ENCODE peak calls at places on chromosomes 7 and 10, in nine cellular contexts. D, Z, G, A, Y, S, L, E and K are unnamed samples. For H3K79me2 and H3K9me2, the result is how much of the 10 kb centered on the place peaks cover.

GRCh38 chr7:5824297-5824610 is 42.8 kb upstream of the RNF216 start:
- DNase-seq in D (no peak), G (no peak), L (no peak), S (no peak), Z (no peak), E (no peak), Y (no peak), A (no peak), K (no peak)

GRCh38 chr7:35544028-35544742 is 150.8 kb downstream of the HERPUD2 start:
- DNase-seq in D (no peak), A (no peak), E (no peak), L (no peak), S (no peak), Z (no peak), G (no peak), Y (no peak), K (no peak)

GRCh38 chr10:18563003-18563726 is 88.2 kb downstream of the NSUN6 start:
- DNase-seq in L (no peak), Y (no peak), Z (peak), S (no peak), G (no peak), E (no peak), A (no peak), D (no peak), K (no peak)

GRCh38 chr7:130151591-130152269 is 53.5 kb downstream of the TMEM209 start:
- DNase-seq in D (peak), S (no peak), Z (no peak), Y (no peak), A (no peak), L (no peak), G (no peak), E (no peak), K (no peak)

GRCh38 chr7:156827587-156828203 is 65.3 kb downstream of the LMBR1 start:
- DNase-seq in A (peak), G (peak), E (peak), L (peak), S (peak), Y (peak), D (peak), Z (peak), K (no peak)

GRCh38 chr10:86649471-86650150 is 4.7 kb upstream of the OPN4 start:
- DNase-seq in E (peak), S (no peak), A (no peak), G (no peak), L (no peak), Y (no peak), D (no peak), Z (no peak), K (no peak)

GRCh38 chr7:76512941-76513816 is 2.8 kb downstream of the UPK3B start:
- DNase-seq in D (peak), S (peak), A (no peak), Y (peak), Z (peak), G (peak), L (peak), E (peak), K (peak)

GRCh38 chr7:34837316-34837715 is 179.3 kb downstream of the NPSR1 start:
- DNase-seq in D (no peak), S (no peak), A (no peak), L (no peak), G (peak), Y (no peak), Z (no peak), E (no peak), K (no peak)

GRCh38 chr7:29113384-29114102 is 32.8 kb downstream of the CPVL start:
- DNase-seq in E (no peak), Y (peak), G (peak), S (peak), Z (peak), A (peak), L (peak), D (peak), K (peak)

GRCh38 chr10:101095550-101096213 is 33.9 kb downstream of the KAZALD1 start:
- DNase-seq in Z (peak), S (peak), E (peak), D (peak), G (peak), A (peak), Y (peak), L (peak), K (peak)

GRCh38 chr7:108014747-108015682 is 12.1 kb upstream of the LAMB1 start:
- DNase-seq in A (no peak), Z (no peak), S (peak), Y (peak), E (no peak), L (no peak), G (peak), D (peak), K (no peak)

GRCh38 chr7:33243319-33243881 is 114.0 kb downstream of the BBS9 start:
- DNase-seq in D (peak), Y (peak), G (peak), Z (peak), A (peak), L (peak), S (peak), E (peak), K (no peak)

GRCh38 chr10:61795551-61795950 is 105.9 kb upstream of the ARID5B start:
- DNase-seq in G (peak), L (peak), A (no peak), S (no peak), D (no peak), Z (no peak), Y (no peak), E (no peak), K (no peak)

GRCh38 chr7:151452680-151453325 is 12.9 kb upstream of the CRYGN start:
- DNase-seq in Y (no peak), A (no peak), G (no peak), E (no peak), S (no peak), D (no peak), Z (no peak), L (no peak), K (no peak)

GRCh38 chr10:88254091-88254490 is 329.0 kb downstream of the RNLS start:
- DNase-seq in E (no peak), D (peak), A (no peak), Y (peak), Z (no peak), G (no peak), L (no peak), S (peak), K (peak)

GRCh38 chr7:19982841-19983835 is 209.7 kb upstream of the TMEM196 start:
- DNase-seq in Z (peak), G (peak), D (peak), L (peak), E (no peak), S (peak), A (peak), Y (peak), K (no peak)

GRCh38 chr7:33639552-33640197 is 265.7 kb upstream of the BMPER start:
- DNase-seq in Z (no peak), A (no peak), E (no peak), S (no peak), L (no peak), Y (no peak), D (peak), G (no peak), K (no peak)

GRCh38 chr7:47489624-47490023 is 92.3 kb downstream of the TNS3 start:
- DNase-seq in D (no peak), S (no peak), A (no peak), Y (no peak), E (peak), Z (no peak), G (no peak), L (no peak), K (no peak)

GRCh38 chr7:99531354-99531765 is 20.6 kb downstream of the FAM200A start:
- DNase-seq in G (no peak), A (no peak), E (no peak), S (no peak), Y (no peak), Z (no peak), L (peak), D (peak), K (no peak)

GRCh38 chr7:111954474-111955311 is 251.5 kb downstream of the DOCK4 start:
- DNase-seq in G (no peak), D (no peak), L (no peak), Y (no peak), S (no peak), A (no peak), E (no peak), Z (no peak), K (no peak)

GRCh38 chr7:726084-726853 is at the start of gene DNAAF5:
- DNase-seq in S (peak), A (peak), E (peak), Z (peak), Y (peak), D (peak), L (peak), G (peak), K (peak)

GRCh38 chr10:4194231-4194630 is 409.2 kb upstream of the KLF6 start:
- DNase-seq in Z (no peak), A (no peak), E (no peak), G (peak), L (no peak), Y (no peak), S (no peak), D (peak), K (no peak)

DNA sequence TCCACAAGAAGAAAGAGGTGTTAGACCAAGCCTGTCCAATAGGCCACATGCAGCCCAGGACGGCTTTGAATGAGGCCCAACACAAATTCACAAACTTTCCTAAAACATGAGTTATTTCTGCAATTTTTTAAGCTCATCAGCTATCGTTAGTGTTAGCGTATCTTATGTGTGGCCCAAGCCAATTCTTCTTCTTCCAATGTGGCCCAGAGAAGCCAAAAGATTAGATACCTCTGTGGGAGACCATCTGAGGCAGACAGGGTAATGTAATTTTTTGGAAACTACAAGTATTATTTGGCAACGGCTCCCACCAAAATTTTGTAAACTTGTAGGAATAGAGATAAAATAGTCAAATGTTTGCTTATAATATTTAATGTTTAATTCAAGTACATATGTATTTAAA is 153.8 kb downstream of the SRPK2 start:
- DNase-seq in G (no peak), E (no peak), S (no peak), D (no peak), L (no peak), Y (no peak), Z (no peak), A (no peak), K (no peak)
- H3K79me2 ChIP-seq in G (under half), E (half or more), S (half or more), D (half or more), L (half or more), Y (half or more), Z (under half), A (under half), K (under half)

GRCh38 chr7:100863406-100863950 is 3.7 kb upstream of the TRIP6 start:
- DNase-seq in L (no peak), Z (no peak), E (no peak), S (no peak), G (no peak), D (no peak), A (no peak), Y (no peak), K (no peak)

GRCh38 chr7:100860702-100861615 is 6.2 kb upstream of the TRIP6 start:
- DNase-seq in E (peak), D (no peak), Z (no peak), L (no peak), A (no peak), S (no peak), G (no peak), Y (no peak), K (no peak)

GRCh38 chr7:100856871-100857282 is 4.4 kb downstream of the SLC12A9 start:
- DNase-seq in Z (no peak), G (no peak), E (no peak), L (peak), D (no peak), S (no peak), A (no peak), Y (no peak), K (no peak)

GRCh38 chr7:100861616-100861985 is 5.6 kb upstream of the TRIP6 start:
- DNase-seq in G (no peak), D (no peak), S (no peak), E (no peak), Z (no peak), A (no peak), Y (no peak), L (no peak), K (no peak)

DNA sequence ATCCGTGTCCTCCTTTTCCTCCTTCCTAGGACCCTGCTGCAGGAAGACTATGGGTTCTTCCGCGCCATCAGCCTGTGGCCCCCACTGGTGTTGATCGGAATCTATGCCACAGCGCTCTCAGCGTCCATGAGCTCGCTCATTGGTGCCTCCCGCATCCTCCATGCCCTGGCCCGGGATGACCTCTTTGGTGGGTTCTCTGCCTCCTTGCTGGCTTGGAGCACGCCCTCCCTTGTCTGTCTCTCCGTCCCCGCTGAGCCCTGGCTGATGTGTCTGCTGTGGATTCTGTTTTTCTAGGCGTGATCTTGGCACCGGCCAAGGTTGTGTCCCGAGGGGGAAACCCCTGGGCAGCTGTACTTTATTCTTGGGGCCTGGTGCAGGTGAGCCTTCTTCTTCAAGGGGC is 7.3 kb upstream of the TRIP6 start:
- DNase-seq in G (no peak), D (no peak), Y (no peak), L (no peak), S (no peak), Z (no peak), E (peak), A (no peak), K (no peak)
- H3K9me2 ChIP-seq in G (under half), D (under half), Y (under half), L (under half), S (under half), Z (under half), E (under half), A (under half), K (under half)

GRCh38 chr10:125101049-125101448 is 59.3 kb downstream of the CTBP2 start:
- DNase-seq in A (no peak), E (no peak), G (no peak), Z (no peak), L (no peak), D (no peak), S (no peak), Y (no peak), K (no peak)

GRCh38 chr10:125102216-125102615 is 58.1 kb downstream of the CTBP2 start:
- DNase-seq in E (no peak), S (peak), G (no peak), Z (no peak), D (peak), Y (no peak), L (peak), A (no peak), K (no peak)

GRCh38 chr10:125103466-125104377 is 56.6 kb downstream of the CTBP2 start:
- DNase-seq in E (no peak), Z (no peak), S (no peak), L (peak), D (no peak), Y (no peak), G (no peak), A (no peak), K (no peak)

GRCh38 chr10:125102821-125103220 is 57.5 kb downstream of the CTBP2 start:
- DNase-seq in L (no peak), A (peak), Y (no peak), Z (no peak), G (no peak), S (no peak), E (no peak), D (no peak), K (no peak)

DNA sequence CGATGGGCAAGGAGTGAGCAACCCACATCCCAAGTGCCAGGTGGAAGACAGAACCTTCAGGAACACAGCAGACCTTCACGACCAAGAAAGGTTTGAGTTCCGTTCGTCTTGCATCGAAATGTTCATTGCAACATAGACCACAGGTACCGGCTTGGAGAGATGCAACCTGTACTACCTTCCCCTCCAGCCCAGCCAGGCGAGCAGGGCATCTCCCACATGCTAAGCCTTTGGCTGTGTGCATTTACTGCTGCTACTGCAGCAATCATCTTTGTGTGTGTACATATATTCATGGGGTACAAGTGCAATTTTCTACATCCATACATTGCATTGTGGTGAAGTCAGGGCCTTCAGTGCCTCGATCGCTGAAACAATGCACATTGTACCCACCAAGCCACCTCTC is 58.8 kb downstream of the CTBP2 start:
- DNase-seq in G (no peak), Z (no peak), D (no peak), E (no peak), A (no peak), Y (no peak), L (no peak), S (no peak), K (no peak)
- H3K79me2 ChIP-seq in G (half or more), Z (under half), D (half or more), E (half or more), A (under half), Y (half or more), L (half or more), S (half or more), K (half or more)

GRCh38 chr10:28952523-28952922 is 275.2 kb downstream of the BAMBI start:
- DNase-seq in E (no peak), D (no peak), S (no peak), A (no peak), Y (no peak), Z (no peak), G (no peak), L (no peak), K (no peak)

GRCh38 chr10:28951484-28951883 is 274.2 kb downstream of the BAMBI start:
- DNase-seq in A (no peak), Z (no peak), S (no peak), Y (no peak), G (no peak), E (no peak), L (no peak), D (no peak), K (no peak)

GRCh38 chr10:28949005-28950004 is 272.0 kb downstream of the BAMBI start:
- DNase-seq in G (no peak), D (no peak), Z (no peak), E (no peak), Y (no peak), L (no peak), A (no peak), S (peak), K (no peak)

GRCh38 chr10:28958468-28958867 is 281.1 kb downstream of the BAMBI start:
- DNase-seq in D (no peak), E (no peak), Z (no peak), S (no peak), A (no peak), Y (no peak), L (no peak), G (no peak), K (no peak)

DNA sequence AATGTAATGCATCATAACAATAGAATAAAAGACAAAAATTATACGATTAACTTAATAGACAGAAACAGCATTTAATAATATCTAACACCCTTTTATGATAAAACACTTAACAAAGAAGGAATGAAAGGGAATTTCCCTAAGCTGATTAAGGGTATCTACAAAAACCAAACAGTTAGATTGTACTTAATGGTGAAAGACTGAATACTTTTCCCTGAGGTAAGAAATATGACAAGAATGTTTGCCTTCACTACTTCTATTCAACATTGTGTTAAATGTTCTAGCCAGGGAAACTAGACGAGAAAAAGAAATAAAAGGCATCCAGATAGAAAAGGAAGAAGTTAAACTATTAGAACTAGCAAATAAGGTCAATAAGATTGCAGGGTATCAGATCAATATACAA is 276.9 kb downstream of the BAMBI start:
- DNase-seq in G (no peak), L (no peak), A (no peak), D (no peak), E (no peak), S (no peak), Z (no peak), Y (no peak), K (no peak)
- H3K9me2 ChIP-seq in G (under half), L (under half), A (under half), D (under half), E (under half), S (under half), Z (under half), Y (under half), K (under half)

DNA sequence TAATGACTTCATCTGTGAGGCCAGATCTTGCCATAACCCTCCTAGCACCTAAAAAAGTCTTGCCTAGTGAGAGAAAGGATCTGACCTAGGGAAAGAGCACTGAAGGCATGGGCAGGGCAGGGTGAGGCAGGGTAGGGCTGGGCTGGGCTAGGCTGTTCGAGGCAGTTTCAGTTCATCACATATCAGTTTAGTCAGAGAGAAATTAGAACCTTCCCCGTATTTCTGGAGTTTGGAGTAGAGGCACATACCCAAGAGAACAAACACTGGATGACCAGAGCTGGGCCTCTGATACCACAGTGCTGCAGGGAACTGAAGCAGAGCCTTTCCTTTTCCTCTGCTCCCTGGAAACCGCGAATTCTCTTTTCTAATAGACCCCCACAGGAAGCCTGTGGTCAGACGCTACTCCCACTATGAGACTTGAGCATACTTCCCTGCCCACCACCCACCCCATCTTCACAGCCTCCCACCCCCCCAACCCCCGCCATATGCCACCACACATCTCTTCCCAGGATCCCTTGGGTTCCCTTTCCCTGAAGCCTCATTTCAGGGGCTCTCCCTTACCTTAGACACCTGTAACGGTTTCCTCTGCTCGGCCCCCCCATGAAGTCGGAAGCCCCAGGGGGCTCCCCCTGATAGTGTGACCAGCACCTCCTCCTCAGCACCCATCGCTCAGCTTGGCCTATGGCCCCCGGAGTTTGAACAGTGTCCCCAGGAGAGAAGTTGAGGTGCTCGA is 406 bp downstream of the SYNPO2L start:
- DNase-seq in L (no peak), Z (peak), S (no peak), G (peak), A (no peak), Y (no peak), E (no peak), D (no peak), K (no peak)
- H3K79me2 ChIP-seq in L (under half), Z (under half), S (under half), G (under half), A (under half), Y (under half), E (under half), D (under half), K (under half)

GRCh38 chr10:132698761-132699391 is 87.1 kb downstream of the NKX6-2 start:
- DNase-seq in E (no peak), S (no peak), G (no peak), Y (no peak), A (no peak), L (no peak), D (no peak), Z (no peak), K (no peak)
- H3K9me2 ChIP-seq in E (under half), S (under half), G (under half), Y (under half), A (under half), L (under half), D (under half), Z (under half), K (under half)

GRCh38 chr7:22672892-22673637 is 53.9 kb upstream of the IL6 start:
- DNase-seq in Z (no peak), S (peak), L (no peak), Y (no peak), A (no peak), D (no peak), G (peak), E (no peak), K (peak)
- H3K79me2 ChIP-seq in Z (under half), S (under half), L (under half), Y (under half), A (under half), D (under half), G (under half), E (under half), K (under half)

DNA sequence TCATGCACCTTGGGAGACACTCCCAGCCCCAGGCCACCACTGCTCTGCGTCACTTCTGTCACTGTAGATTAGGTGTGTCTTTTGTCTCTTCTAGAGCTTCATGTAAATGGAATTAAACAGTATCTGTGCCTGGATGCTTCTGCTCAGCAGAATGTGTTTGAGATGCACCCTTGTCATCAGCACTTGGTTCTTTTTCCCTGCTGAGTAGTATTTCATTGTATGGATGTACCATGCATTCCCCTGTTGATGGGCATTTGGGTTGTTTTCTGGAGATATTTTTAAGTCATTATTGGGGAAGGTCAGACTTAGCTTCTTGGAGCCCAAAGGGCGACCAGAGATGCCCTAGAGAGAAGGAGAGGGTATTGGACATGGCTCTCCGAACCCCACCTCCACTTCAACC is 124.3 kb upstream of the MACROH2A2 start:
- DNase-seq in D (no peak), Z (no peak), G (no peak), Y (no peak), E (no peak), L (no peak), A (no peak), S (no peak), K (no peak)
- H3K9me2 ChIP-seq in D (under half), Z (under half), G (under half), Y (under half), E (under half), L (under half), A (under half), S (under half), K (under half)